ENCODE peak calls at places on chromosomes 6 and 20, in six cellular contexts. Z is mesendoderm, B is GM23338, T is Karpas-422, D is neuronal stem cell, J is AG04450. W is an unnamed sample.

GRCh38 chr6:30327232-30327746 is 562 bp downstream of the TRIM39 start:
- DNase-seq in Z (no peak), T (no peak), J (no peak), B (no peak), D (no peak), W (no peak)

GRCh38 chr6:33692760-33693158 is 18.7 kb downstream of the UQCC2 start:
- DNase-seq in T (no peak), J (no peak), Z (no peak), D (no peak), B (no peak), W (no peak)

GRCh38 chr6:39441301-39441700 is 118.8 kb upstream of the KCNK16 start:
- DNase-seq in B (no peak), D (no peak), J (no peak), Z (no peak), T (no peak), W (no peak)

GRCh38 chr6:3356824-3357420 is 98.2 kb downstream of the PSMG4 start:
- DNase-seq in J (no peak), B (no peak), Z (no peak), T (no peak), D (no peak), W (no peak)

GRCh38 chr6:82741325-82741995 is 324.2 kb downstream of the UBE3D start:
- DNase-seq in J (no peak), D (no peak), B (no peak), T (no peak), Z (no peak), W (no peak)

GRCh38 chr6:26538572-26538902 is 371 bp downstream of the HMGN4 start:
- DNase-seq in D (no peak), T (no peak), B (peak), J (no peak), Z (peak), W (no peak)

GRCh38 chr20:51756653-51757052 is 11.5 kb downstream of the ATP9A start:
- DNase-seq in B (no peak), J (no peak), D (no peak), Z (no peak), T (no peak), W (no peak)

GRCh38 chr6:26609463-26609862 is 12.7 kb downstream of the ABT1 start:
- DNase-seq in Z (no peak), D (no peak), T (no peak), B (no peak), J (no peak), W (no peak)

DNA sequence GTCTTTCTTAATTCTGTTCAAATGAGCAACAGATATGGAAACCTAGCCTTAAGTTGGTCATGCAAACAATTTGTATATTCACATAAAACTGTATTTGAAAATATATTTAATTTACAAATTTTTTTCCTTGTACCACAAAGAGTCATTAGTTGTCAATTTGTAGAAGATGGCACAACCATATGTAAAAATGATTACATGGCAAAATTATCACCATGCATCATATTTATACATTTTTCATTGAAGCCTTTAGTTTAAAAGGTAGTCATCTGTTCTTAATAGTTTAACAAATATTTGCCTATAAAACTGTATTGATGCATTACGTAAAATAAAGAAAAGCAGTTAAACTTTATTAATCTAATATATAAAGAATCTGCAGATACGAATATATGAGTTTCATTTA is 1306.8 kb upstream of the ADGRB3 start:
- DNase-seq in D (no peak), J (no peak), B (no peak), Z (no peak), T (no peak), W (no peak)
- H3K4me3 ChIP-seq in D (no peak), J (no peak), B (no peak), Z (no peak), T (no peak), W (no peak)

GRCh38 chr6:28597924-28598323 is 72.2 kb downstream of the GPX5 start:
- DNase-seq in D (no peak), T (no peak), J (no peak), Z (peak), B (peak), W (no peak)

GRCh38 chr6:28598757-28599686 is 73.3 kb downstream of the GPX5 start:
- DNase-seq in J (no peak), B (no peak), D (no peak), T (no peak), Z (no peak), W (no peak)

GRCh38 chr6:28600188-28600587 is 74.5 kb downstream of the GPX5 start:
- DNase-seq in D (no peak), T (no peak), J (no peak), Z (no peak), B (no peak), W (no peak)

GRCh38 chr6:28597217-28597835 is 71.6 kb downstream of the GPX5 start:
- DNase-seq in D (no peak), J (no peak), T (no peak), B (peak), Z (peak), W (no peak)
- H3K4me3 ChIP-seq in D (no peak), J (no peak), T (no peak), B (peak), Z (peak), W (no peak)

DNA sequence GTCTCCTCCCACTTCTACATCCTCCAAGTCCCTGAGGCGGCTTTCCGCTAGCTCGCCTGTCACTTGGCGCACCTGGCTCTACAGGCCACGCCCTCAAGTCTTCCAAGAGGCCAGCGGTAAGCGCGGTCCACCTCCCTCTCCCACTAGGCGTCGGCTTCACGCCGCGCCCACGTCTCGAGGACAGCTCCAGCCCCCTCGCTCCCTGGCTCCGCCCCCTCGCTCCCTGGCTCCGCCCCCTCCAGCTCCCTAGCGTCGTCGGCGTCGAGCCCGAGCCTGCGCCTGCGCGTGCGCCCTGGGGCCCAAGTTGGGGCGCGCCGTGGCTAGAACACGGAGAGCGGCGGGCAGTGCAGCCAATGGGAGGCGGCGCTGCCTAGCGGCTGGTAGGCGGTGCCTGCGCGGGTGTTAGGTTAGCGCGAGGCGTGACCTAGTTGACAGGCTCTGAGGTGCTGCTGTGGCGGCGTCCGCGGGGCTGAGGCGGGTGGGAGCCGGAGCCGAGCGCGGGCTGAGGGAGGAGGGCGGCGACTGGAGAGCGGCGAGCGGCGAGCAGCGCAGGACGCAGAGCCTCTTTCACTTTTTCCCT is at the start of gene MACROD2:
- DNase-seq in Z (peak), B (peak), D (peak), T (no peak), J (no peak), W (peak)
- H3K4me3 ChIP-seq in Z (peak), B (peak), D (peak), T (no peak), J (peak), W (peak)

DNA sequence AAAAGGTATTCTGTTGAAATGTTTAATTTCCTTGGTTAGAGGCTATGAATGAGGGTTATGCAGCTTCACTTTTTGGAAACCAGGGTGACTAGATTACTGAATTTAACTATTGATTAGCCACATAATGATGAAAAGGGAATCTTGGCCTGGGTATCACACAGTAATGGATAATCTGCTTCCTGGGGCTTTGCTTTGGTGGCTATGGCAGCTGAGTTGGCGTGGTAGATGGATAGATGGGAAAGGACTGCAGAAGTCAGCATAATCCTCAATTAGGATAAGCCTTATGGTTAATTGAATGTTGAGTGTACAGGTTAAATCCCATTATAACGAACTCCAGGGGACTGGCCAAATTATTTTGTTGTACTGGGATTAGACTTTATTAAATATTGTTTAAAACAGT is 5.2 kb downstream of the NCOA3 start:
- DNase-seq in T (no peak), D (no peak), B (no peak), Z (no peak), J (no peak), W (no peak)
- H3K4me3 ChIP-seq in T (no peak), D (no peak), B (no peak), Z (no peak), J (no peak), W (no peak)

GRCh38 chr6:143971453-143971852 is 36.6 kb downstream of the PLAGL1 start:
- DNase-seq in T (no peak), B (no peak), D (no peak), Z (no peak), J (no peak), W (no peak)

GRCh38 chr6:143980921-143981320 is 27.1 kb downstream of the PLAGL1 start:
- DNase-seq in D (no peak), B (no peak), J (no peak), T (no peak), Z (no peak), W (no peak)

GRCh38 chr6:143973097-143973979 is 34.7 kb downstream of the PLAGL1 start:
- DNase-seq in T (no peak), J (no peak), D (peak), B (peak), Z (peak), W (no peak)

GRCh38 chr6:143974089-143974488 is 34.0 kb downstream of the PLAGL1 start:
- DNase-seq in J (no peak), B (no peak), D (no peak), T (no peak), Z (no peak), W (no peak)

GRCh38 chr6:143976834-143977354 is 31.2 kb downstream of the PLAGL1 start:
- DNase-seq in Z (no peak), J (no peak), B (no peak), D (no peak), T (no peak), W (no peak)
- H3K4me3 ChIP-seq in Z (no peak), J (no peak), B (no peak), D (no peak), T (no peak), W (no peak)

W was measured in AG09309.